ENCODE peak calls at places on chromosomes 7 and 10, in six cellular contexts. I is IMR-90, G is ovary, Q is heart left ventricle, P is transverse colon, K is breast epithelium. O is an unnamed sample. For H3K4me1, the result is how much of the 10 kb centered on the place peaks cover.

GRCh38 chr10:51910189-51910588 is 210.8 kb upstream of the CSTF2T start:
- DNase-seq in I (peak), K (no peak), G (no peak), P (no peak), Q (no peak), O (no peak)

GRCh38 chr7:55533050-55533728 is 39.1 kb downstream of the VOPP1 start:
- DNase-seq in I (peak), Q (no peak), K (no peak), P (peak), G (no peak), O (no peak)

GRCh38 chr10:91521444-91521843 is 111.3 kb downstream of the HECTD2 start:
- DNase-seq in Q (no peak), I (peak), G (peak), K (no peak), P (no peak), O (no peak)

GRCh38 chr7:129665013-129665401 is 53.5 kb downstream of the NRF1 start:
- DNase-seq in P (no peak), K (no peak), Q (peak), G (peak), I (peak), O (peak)

GRCh38 chr7:108461855-108462254 is 5.6 kb upstream of the NRCAM start:
- DNase-seq in K (no peak), Q (no peak), G (no peak), P (no peak), I (no peak), O (peak)

GRCh38 chr10:45058580-45058979 is 57.9 kb downstream of the ZNF22 start:
- DNase-seq in P (no peak), I (no peak), G (no peak), K (no peak), Q (no peak), O (no peak)

GRCh38 chr10:79070611-79071534 is 2.1 kb downstream of the ZMIZ1 start:
- DNase-seq in G (peak), Q (peak), I (peak), K (peak), P (peak), O (peak)

GRCh38 chr7:84612976-84613375 is 418.4 kb upstream of the SEMA3A start:
- DNase-seq in Q (no peak), G (no peak), I (no peak), K (no peak), P (no peak), O (no peak)

GRCh38 chr10:99709480-99710229 is 22.3 kb downstream of the COX15 start:
- DNase-seq in Q (no peak), K (no peak), P (no peak), G (no peak), I (peak), O (no peak)

GRCh38 chr7:130180571-130180971 is 24.6 kb downstream of the TMEM209 start:
- DNase-seq in I (peak), G (no peak), K (no peak), P (no peak), Q (no peak), O (no peak)

GRCh38 chr7:139842414-139843210 is 13.5 kb downstream of the TBXAS1 start:
- DNase-seq in Q (no peak), I (peak), P (no peak), G (no peak), K (no peak), O (no peak)

GRCh38 chr7:19648791-19649190 is 60.0 kb downstream of the POLR1F start:
- DNase-seq in G (no peak), I (no peak), K (no peak), P (no peak), Q (no peak), O (no peak)

GRCh38 chr7:132666786-132667185 is 90.5 kb upstream of the PLXNA4 start:
- DNase-seq in K (no peak), G (no peak), I (no peak), Q (no peak), P (no peak), O (no peak)

GRCh38 chr10:17787087-17787942 is 21.8 kb upstream of the MRC1 start:
- DNase-seq in G (no peak), P (no peak), K (no peak), I (peak), Q (no peak), O (no peak)

GRCh38 chr7:48154792-48155413 is 16.4 kb upstream of the ABCA13 start:
- DNase-seq in K (no peak), Q (no peak), P (peak), I (peak), G (no peak), O (peak)

GRCh38 chr7:95493844-95494243 is 8.1 kb downstream of the ASB4 start:
- DNase-seq in Q (no peak), K (no peak), I (no peak), G (no peak), P (no peak), O (no peak)

GRCh38 chr7:46153951-46154787 is 233.1 kb upstream of the IGFBP3 start:
- DNase-seq in K (no peak), I (no peak), G (no peak), Q (no peak), P (no peak), O (no peak)

GRCh38 chr7:105638324-105638723 is 57.0 kb upstream of the EFCAB10 start:
- DNase-seq in K (no peak), P (no peak), I (no peak), G (no peak), Q (no peak), O (no peak)

GRCh38 chr10:30155401-30155800 is 96.0 kb upstream of the JCAD start:
- DNase-seq in I (peak), G (no peak), Q (peak), K (no peak), P (no peak), O (no peak)

GRCh38 chr7:94823952-94824351 is 83.4 kb upstream of the PPP1R9A start:
- DNase-seq in I (peak), P (no peak), K (no peak), G (no peak), Q (no peak), O (no peak)

GRCh38 chr7:94351703-94352102 is 43.0 kb upstream of the COL1A2 start:
- DNase-seq in K (no peak), Q (no peak), I (no peak), P (no peak), G (no peak), O (no peak)

GRCh38 chr10:102675151-102675886 is 31.0 kb downstream of the TRIM8 start:
- DNase-seq in Q (no peak), G (no peak), K (no peak), P (no peak), I (no peak), O (no peak)

GRCh38 chr7:32163141-32163806 is 93.1 kb upstream of the PDE1C start:
- DNase-seq in P (peak), I (peak), G (peak), Q (peak), K (no peak), O (peak)

GRCh38 chr7:104089622-104090021 is 100.2 kb upstream of the RELN start:
- DNase-seq in I (no peak), G (no peak), P (no peak), Q (no peak), K (no peak), O (no peak)

GRCh38 chr7:158569858-158570239 is 17.8 kb downstream of the PTPRN2 start:
- DNase-seq in I (no peak), Q (no peak), P (no peak), G (no peak), K (no peak), O (no peak)

GRCh38 chr7:106346167-106346677 is 61.4 kb upstream of the NAMPT start:
- DNase-seq in I (no peak), Q (no peak), G (no peak), K (no peak), P (no peak), O (no peak)

GRCh38 chr10:118607768-118608354 is 12.4 kb upstream of the PRLHR start:
- DNase-seq in I (no peak), K (no peak), P (no peak), Q (no peak), G (no peak), O (peak)

GRCh38 chr7:25716421-25716820 is 435.6 kb upstream of the NFE2L3 start:
- DNase-seq in G (no peak), Q (no peak), I (peak), K (no peak), P (no peak), O (no peak)

GRCh38 chr10:70174058-70174741 is 3.9 kb upstream of the SAR1A start:
- DNase-seq in I (no peak), G (no peak), P (peak), K (no peak), Q (no peak), O (peak)

GRCh38 chr10:75347211-75347610 is 54.4 kb downstream of the ZNF503 start:
- DNase-seq in P (no peak), G (no peak), K (no peak), I (no peak), Q (no peak), O (no peak)

GRCh38 chr10:118543714-118544400 is 51.6 kb downstream of the PRLHR start:
- DNase-seq in Q (no peak), K (peak), P (peak), G (no peak), I (peak), O (peak)

DNA sequence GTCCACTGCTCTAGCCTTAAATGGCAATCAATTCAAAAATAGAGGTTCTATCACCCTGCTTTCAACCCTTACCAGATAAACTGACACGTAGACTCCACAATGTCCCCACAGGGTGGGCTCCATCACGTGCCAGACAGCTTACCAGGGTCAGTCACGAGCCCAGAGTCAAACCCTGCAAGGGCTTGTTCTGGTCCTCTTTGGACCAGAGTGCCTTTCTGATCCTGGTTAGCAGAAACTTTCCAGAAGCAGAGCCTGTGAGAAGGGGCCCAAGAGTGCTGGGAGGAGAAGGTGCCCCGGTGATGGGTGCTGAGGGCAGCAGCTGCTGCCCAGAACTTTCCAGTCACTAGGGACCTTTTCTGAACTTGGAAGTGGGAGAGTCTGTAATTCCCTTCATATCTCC is 354 bp upstream of the GIMAP5 start:
- DNase-seq in G (no peak), Q (no peak), I (no peak), P (no peak), K (no peak), O (no peak)
- H3K4me1 ChIP-seq in G (under half), Q (under half), I (under half), P (under half), K (under half), O (under half)

DNA sequence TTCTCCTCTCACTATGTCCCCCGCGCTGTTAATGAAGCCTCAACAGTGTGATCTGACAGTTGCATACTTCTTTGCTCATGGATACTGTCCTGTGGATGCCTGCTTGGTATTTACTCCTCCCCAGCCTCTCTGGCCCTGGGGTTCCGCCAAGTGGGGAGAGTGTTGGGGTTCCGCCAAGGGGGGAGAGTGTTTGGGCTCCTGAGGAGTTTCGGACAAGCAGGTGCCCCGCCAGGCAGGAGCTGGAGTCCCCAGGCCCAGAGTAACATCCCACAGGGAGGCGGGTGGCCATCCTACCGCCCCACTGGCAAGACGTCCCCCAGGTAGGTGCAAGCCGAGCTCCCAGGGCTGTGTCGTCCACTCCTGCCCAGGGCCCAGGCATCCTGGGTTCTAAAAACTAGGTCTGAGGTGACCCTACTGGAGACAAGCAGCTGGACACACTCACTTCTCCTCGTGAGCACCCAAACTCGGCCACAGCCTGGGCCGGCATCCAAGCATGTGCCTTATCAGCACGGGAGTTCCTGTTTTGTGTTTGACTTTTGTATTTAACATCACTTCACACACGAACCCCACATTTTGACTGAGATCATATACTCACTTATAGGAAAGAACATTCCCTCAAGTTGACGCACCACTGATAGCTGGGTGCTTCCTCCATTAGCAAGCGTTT is 34.2 kb downstream of the CAMK2B start:
- DNase-seq in I (peak), G (peak), Q (peak), P (peak), K (peak), O (peak)
- H3K27ac ChIP-seq in I (no peak), G (peak), Q (peak), P (no peak), K (no peak), O (no peak)

GRCh38 chr7:98285132-98286092 is 3.9 kb downstream of the BRI3 start:
- DNase-seq in P (no peak), I (no peak), K (no peak), Q (no peak), G (no peak), O (no peak)

GRCh38 chr7:98287486-98287959 is 6.0 kb downstream of the BRI3 start:
- DNase-seq in P (peak), I (no peak), G (no peak), Q (no peak), K (no peak), O (peak)

GRCh38 chr7:98286701-98287485 is 5.4 kb downstream of the BRI3 start:
- DNase-seq in Q (peak), P (no peak), G (no peak), I (no peak), K (no peak), O (peak)

GRCh38 chr7:98284335-98285036 is 3.0 kb downstream of the BRI3 start:
- DNase-seq in G (peak), K (no peak), P (peak), I (peak), Q (peak), O (peak)

GRCh38 chr7:98286093-98286525 is 4.6 kb downstream of the BRI3 start:
- DNase-seq in Q (peak), I (peak), K (peak), G (peak), P (peak), O (peak)
- TF ChIP-seq POLR2A in Q (no peak), I (no peak), K (no peak), G (no peak), P (no peak), O (peak)

DNA sequence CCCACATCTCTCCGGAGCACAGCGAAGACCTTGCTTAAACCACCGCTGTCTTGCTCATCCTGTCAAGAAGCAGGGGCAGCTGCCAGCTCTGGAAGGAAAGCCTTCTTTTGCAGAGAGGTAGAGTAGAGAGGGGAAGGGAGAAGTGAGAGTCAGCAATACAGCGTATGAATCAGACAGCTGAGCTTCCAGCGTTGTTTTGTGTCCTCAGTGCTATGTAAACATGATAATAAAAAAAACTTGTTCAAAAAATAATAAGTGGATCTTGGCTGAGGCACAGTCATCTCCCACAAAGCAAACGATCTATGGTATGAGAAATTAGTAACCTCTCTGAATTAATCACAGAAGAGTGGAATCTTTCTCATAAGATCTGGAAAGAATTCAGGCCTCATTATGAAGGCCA is 29.7 kb downstream of the CHST15 start:
- DNase-seq in K (no peak), Q (no peak), I (peak), G (peak), P (peak), O (peak)
- H3K4me1 ChIP-seq in K (under half), Q (under half), I (under half), G (under half), P (under half), O (under half)

GRCh38 chr10:14565199-14565598 is 209.5 kb downstream of the FAM107B start:
- DNase-seq in K (no peak), P (no peak), G (no peak), Q (no peak), I (no peak), O (no peak)
- H3K27ac ChIP-seq in K (no peak), P (peak), G (no peak), Q (no peak), I (no peak), O (no peak)

DNA sequence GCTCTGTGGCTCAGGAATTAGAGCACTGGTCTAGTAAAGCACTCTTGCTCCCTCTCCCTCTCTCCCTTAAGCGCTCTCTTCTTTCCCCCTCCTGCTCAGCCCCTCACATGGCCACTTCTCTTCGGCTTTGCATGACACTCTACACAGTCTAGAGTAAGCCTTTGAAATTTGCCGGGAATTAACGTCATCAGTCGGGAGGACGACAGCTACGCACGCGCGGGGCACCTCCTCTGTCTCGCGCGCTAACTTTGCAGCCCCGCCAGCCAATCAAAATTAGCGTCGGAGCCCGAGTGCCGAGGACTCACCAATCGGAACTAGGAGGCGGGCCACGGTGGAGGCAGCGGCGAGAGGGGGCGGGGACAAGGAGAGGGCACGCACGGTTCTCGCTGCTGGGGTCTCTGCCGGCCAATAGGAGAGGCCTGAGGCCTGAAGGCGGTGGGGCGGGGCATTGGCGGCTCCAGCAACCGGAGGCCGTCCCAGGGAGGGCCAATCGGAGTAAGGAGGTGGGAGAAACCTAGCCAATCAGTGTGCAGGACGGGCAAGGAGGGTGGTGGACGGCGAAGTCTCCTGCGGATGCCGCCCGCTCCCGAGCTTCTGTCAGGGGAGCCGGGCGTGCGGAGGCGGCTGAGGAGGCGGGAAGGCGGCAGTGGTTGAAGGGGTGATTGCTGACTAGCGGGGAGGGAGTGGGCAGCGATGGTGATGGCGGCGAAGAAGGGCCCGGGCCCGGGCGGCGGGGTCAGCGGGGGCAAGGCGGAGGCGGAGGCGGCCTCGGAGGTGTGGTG is at the start of gene AGFG2:
- DNase-seq in K (peak), I (peak), Q (peak), P (peak), G (peak), O (peak)
- TF ChIP-seq POLR2A in K (peak), I (peak), Q (no peak), P (peak), G (peak), O (peak)

O was measured in body of pancreas.